ENCODE peak calls at places on chromosomes 2 and 18, in five cellular contexts. One of them, this sample, is unnamed.
A peak's percentile ranks its signal among the peaks of the same experiment; 100 is the strongest.

GRCh38 chr18:47881752-47882455 is 48.6 kb downstream of the SMAD2 start:
- DNase-seq in prostate gland: no peak
- DNase-seq in stomach: no peak
- DNase-seq in H1: no peak
- DNase-seq in HCT116: peak; percentile 27
- DNase-seq in this sample: no peak

GRCh38 chr2:172232638-172233253 is 130.0 kb upstream of the DLX2 start:
- DNase-seq in prostate gland: no peak
- DNase-seq in stomach: no peak
- DNase-seq in H1: no peak
- DNase-seq in HCT116: no peak
- DNase-seq in this sample: no peak

GRCh38 chr18:49431563-49431962 is 28.9 kb downstream of the DYM start:
- DNase-seq in prostate gland: no peak
- DNase-seq in stomach: no peak
- DNase-seq in H1: peak; percentile 23
- DNase-seq in HCT116: no peak
- DNase-seq in this sample: no peak

GRCh38 chr2:242031481-242032019 is 162.0 kb downstream of the RTP5 start:
- DNase-seq in prostate gland: no peak
- DNase-seq in stomach: no peak
- DNase-seq in H1: no peak
- DNase-seq in HCT116: no peak
- DNase-seq in this sample: no peak

GRCh38 chr2:241946306-241947003 is 76.9 kb downstream of the RTP5 start:
- DNase-seq in prostate gland: no peak
- DNase-seq in stomach: no peak
- DNase-seq in H1: no peak
- DNase-seq in HCT116: no peak
- DNase-seq in this sample: no peak

GRCh38 chr2:160871096-160871495 is 289.1 kb upstream of the TANK start:
- DNase-seq in prostate gland: no peak
- DNase-seq in stomach: no peak
- DNase-seq in H1: no peak
- DNase-seq in HCT116: no peak
- DNase-seq in this sample: no peak

GRCh38 chr2:61257446-61257845 is 95.5 kb downstream of the C2orf74 start:
- DNase-seq in prostate gland: no peak
- DNase-seq in stomach: no peak
- DNase-seq in H1: no peak
- DNase-seq in HCT116: no peak
- DNase-seq in this sample: no peak

GRCh38 chr18:79614211-79615028 is 65.2 kb upstream of the CTDP1 start:
- DNase-seq in prostate gland: no peak
- DNase-seq in stomach: no peak
- DNase-seq in H1: no peak
- DNase-seq in HCT116: no peak
- DNase-seq in this sample: no peak

GRCh38 chr2:27771548-27772335 is at the start of gene MRPL33:
- DNase-seq in prostate gland: peak; percentile 92
- DNase-seq in stomach: peak; percentile 97
- DNase-seq in H1: peak; percentile 81
- DNase-seq in HCT116: peak; percentile 80
- DNase-seq in this sample: no peak
- TF ChIP-seq POLR2A in prostate gland: peak; percentile 57
- TF ChIP-seq POLR2A in stomach: no peak
- TF ChIP-seq POLR2A in H1: peak; percentile 91
- TF ChIP-seq POLR2A in HCT116: peak; percentile 86
- TF ChIP-seq POLR2A in this sample: no peak

GRCh38 chr18:22657619-22658018 is 239.9 kb upstream of the CTAGE1 start:
- DNase-seq in prostate gland: no peak
- DNase-seq in stomach: no peak
- DNase-seq in H1: no peak
- DNase-seq in HCT116: no peak
- DNase-seq in this sample: no peak
- TF ChIP-seq CTCF in prostate gland: no peak
- TF ChIP-seq CTCF in stomach: no peak
- TF ChIP-seq CTCF in H1: no peak
- TF ChIP-seq CTCF in HCT116: no peak
- TF ChIP-seq CTCF in this sample: no peak

DNA sequence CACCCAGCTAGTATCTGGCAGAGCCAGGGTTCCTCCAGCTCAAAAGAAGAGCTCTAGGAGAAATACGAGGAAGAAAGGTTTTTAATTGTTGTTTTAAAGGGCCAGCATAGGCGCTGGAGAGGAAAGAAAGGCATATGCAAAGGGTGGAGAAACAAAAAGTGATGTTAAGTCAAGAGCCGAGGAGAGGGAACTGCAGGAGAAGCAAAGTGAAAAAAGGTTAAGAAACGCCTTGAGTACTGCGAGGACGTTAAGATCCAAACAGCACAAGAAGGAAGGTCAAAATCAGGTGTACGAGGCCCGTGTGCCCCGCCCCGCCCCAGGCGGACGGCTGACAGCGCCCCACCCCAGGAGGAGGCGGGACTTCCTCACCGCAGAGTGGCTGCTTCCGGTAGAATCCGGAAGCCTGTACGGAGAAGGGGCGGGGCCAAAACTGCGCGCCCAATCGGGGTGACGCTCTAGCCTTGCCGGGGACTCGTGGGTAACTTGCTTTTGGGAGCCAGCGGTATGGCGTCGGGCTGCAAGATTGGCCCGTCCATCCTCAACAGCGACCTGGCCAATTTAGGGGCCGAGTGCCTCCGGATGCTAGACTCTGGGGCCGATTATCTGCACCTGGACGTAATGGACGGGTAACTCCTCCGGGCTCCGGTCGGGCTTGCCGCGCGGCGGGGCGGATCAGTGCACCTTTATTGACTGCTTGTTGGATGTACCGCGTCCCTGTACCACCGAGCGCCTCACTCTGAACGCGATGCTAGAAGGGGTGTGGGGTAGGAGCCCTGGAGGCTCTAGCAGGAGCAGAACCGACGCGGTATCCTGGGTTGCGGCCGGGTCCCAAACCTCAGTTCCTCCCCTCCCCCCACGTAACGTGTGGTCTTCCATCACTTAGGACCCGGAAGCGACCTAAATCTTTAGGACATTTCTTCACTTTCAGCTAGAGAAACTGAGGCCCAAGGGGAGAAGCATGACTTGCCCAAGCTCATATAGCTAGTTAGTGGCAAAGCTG is at the start of gene RPE:
- DNase-seq in prostate gland: peak; percentile 93
- DNase-seq in stomach: peak; percentile 97
- DNase-seq in H1: peak; percentile 89
- DNase-seq in HCT116: peak; percentile 87
- DNase-seq in this sample: no peak
- TF ChIP-seq POLR2AphosphoS5 in prostate gland: peak; percentile 95
- TF ChIP-seq POLR2AphosphoS5 in stomach: peak; percentile 70
- TF ChIP-seq POLR2AphosphoS5 in H1: peak; percentile 93
- TF ChIP-seq POLR2AphosphoS5 in HCT116: peak; percentile 95
- TF ChIP-seq POLR2AphosphoS5 in this sample: peak; percentile 82

GRCh38 chr18:50819027-50819726 is 639 bp downstream of the MRO start:
- DNase-seq in prostate gland: peak; percentile 23
- DNase-seq in stomach: peak; percentile 63
- DNase-seq in H1: peak; percentile 47
- DNase-seq in HCT116: no peak
- DNase-seq in this sample: no peak
- TF ChIP-seq POLR2A in prostate gland: no peak
- TF ChIP-seq POLR2A in stomach: no peak
- TF ChIP-seq POLR2A in H1: no peak
- TF ChIP-seq POLR2A in HCT116: no peak
- TF ChIP-seq POLR2A in this sample: no peak

GRCh38 chr2:219104107-219105050 is 43.7 kb upstream of the IHH start:
- DNase-seq in prostate gland: no peak
- DNase-seq in stomach: no peak
- DNase-seq in H1: peak; percentile 27
- DNase-seq in HCT116: peak; percentile 33
- DNase-seq in this sample: no peak
- TF ChIP-seq CTCF in prostate gland: no peak
- TF ChIP-seq CTCF in stomach: peak; percentile 77
- TF ChIP-seq CTCF in H1: peak; percentile 29
- TF ChIP-seq CTCF in HCT116: peak; percentile 92
- TF ChIP-seq CTCF in this sample: peak; percentile 19

GRCh38 chr18:31278609-31279071 is 39.3 kb upstream of the DSG1 start:
- DNase-seq in prostate gland: no peak
- DNase-seq in stomach: no peak
- DNase-seq in H1: no peak
- DNase-seq in HCT116: no peak
- DNase-seq in this sample: no peak
- TF ChIP-seq POLR2AphosphoS5 in prostate gland: no peak
- TF ChIP-seq POLR2AphosphoS5 in stomach: no peak
- TF ChIP-seq POLR2AphosphoS5 in H1: no peak
- TF ChIP-seq POLR2AphosphoS5 in HCT116: no peak
- TF ChIP-seq POLR2AphosphoS5 in this sample: no peak